ENCODE peak calls at places on chromosomes 7 and 10, in four cellular contexts. B, F, P and W are unnamed samples.

GRCh38 chr10:127947206-127947605 is 40.3 kb downstream of the PTPRE start:
- DNase-seq in B (no peak), F (no peak), P (no peak), W (no peak)

GRCh38 chr10:89395141-89395540 is 2.7 kb downstream of the IFIT1 start:
- DNase-seq in B (no peak), F (no peak), P (no peak), W (no peak)

GRCh38 chr7:88202278-88202677 is 17.6 kb downstream of the SRI start:
- DNase-seq in B (no peak), F (no peak), P (no peak), W (no peak)

GRCh38 chr7:105219771-105220160 is 169.0 kb downstream of the SRPK2 start:
- DNase-seq in B (no peak), F (no peak), P (no peak), W (no peak)

GRCh38 chr10:123494409-123494808 is 171.7 kb upstream of the GPR26 start:
- DNase-seq in B (no peak), F (no peak), P (no peak), W (no peak)

GRCh38 chr7:2818653-2819052 is 25.5 kb downstream of the GNA12 start:
- DNase-seq in B (no peak), F (no peak), P (no peak), W (no peak)

GRCh38 chr7:22240904-22241571 is 115.9 kb downstream of the RAPGEF5 start:
- DNase-seq in B (no peak), F (no peak), P (peak), W (no peak)

GRCh38 chr7:139731802-139732470 is 45.9 kb downstream of the HIPK2 start:
- DNase-seq in B (no peak), F (no peak), P (peak), W (no peak)

GRCh38 chr10:24456319-24456718 is 247.4 kb downstream of the KIAA1217 start:
- DNase-seq in B (no peak), F (no peak), P (no peak), W (no peak)

GRCh38 chr7:37371755-37372154 is 76.9 kb downstream of the ELMO1 start:
- DNase-seq in B (no peak), F (no peak), P (no peak), W (no peak)

GRCh38 chr7:157497367-157497743 is 160.6 kb downstream of the DNAJB6 start:
- DNase-seq in B (no peak), F (no peak), P (no peak), W (no peak)

GRCh38 chr10:62831346-62831745 is 15.2 kb upstream of the EGR2 start:
- DNase-seq in B (no peak), F (no peak), P (no peak), W (no peak)

GRCh38 chr10:100739516-100740368 is 5.6 kb upstream of the PAX2 start:
- DNase-seq in B (peak), F (no peak), P (peak), W (no peak)

GRCh38 chr7:46226860-46227259 is 305.8 kb upstream of the IGFBP3 start:
- DNase-seq in B (no peak), F (no peak), P (no peak), W (no peak)

GRCh38 chr10:133166504-133166827 is 6.4 kb downstream of the KNDC1 start:
- DNase-seq in B (no peak), F (no peak), P (no peak), W (no peak)

GRCh38 chr7:37320840-37321468 is 127.7 kb downstream of the ELMO1 start:
- DNase-seq in B (no peak), F (no peak), P (no peak), W (no peak)

GRCh38 chr10:13644866-13645265 is 58.1 kb downstream of the PRPF18 start:
- DNase-seq in B (no peak), F (no peak), P (no peak), W (no peak)

GRCh38 chr7:81527651-81528050 is 242.2 kb downstream of the HGF start:
- DNase-seq in B (no peak), F (no peak), P (peak), W (no peak)

GRCh38 chr7:91634485-91635177 is 245.9 kb downstream of the MTERF1 start:
- DNase-seq in B (no peak), F (no peak), P (no peak), W (no peak)
- TF ChIP-seq ELF4 in B (no peak), F (no peak), P (no peak), W (no peak)

GRCh38 chr7:117993377-117994003 is 120.2 kb upstream of the CTTNBP2 start:
- DNase-seq in B (peak), F (peak), P (peak), W (peak)
- TF ChIP-seq ELF4 in B (no peak), F (no peak), P (no peak), W (no peak)

DNA sequence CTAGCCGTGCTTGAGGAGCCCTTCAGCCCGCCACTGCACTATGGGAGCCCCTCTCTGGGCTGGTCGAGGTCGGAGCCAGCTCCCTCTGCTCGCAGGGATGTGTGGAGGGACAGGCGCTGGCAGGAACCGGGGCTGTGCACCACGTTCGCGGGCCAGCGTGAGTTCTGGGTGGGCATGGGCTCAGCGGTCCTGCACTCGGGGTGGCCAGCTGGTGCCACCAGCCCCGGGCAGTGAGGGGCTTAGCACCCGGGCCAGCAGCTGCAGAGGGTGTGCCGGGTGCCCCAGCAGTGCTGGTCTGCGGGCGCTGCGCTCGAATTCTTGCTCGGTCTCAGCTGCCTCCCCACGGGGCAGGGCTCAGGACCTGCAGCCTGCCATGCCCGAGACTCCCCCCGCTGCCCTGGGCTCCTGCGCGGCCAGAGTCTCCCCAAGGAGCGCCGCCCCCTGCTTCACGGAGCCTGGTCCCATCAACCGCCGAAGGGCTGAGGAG is 90.8 kb upstream of the NRG3 start:
- DNase-seq in B (no peak), F (no peak), P (no peak), W (no peak)
- TF ChIP-seq ELF4 in B (no peak), F (no peak), P (no peak), W (no peak)

GRCh38 chr10:19245889-19246841 is 197.6 kb downstream of the MALRD1 start:
- DNase-seq in B (no peak), F (no peak), P (no peak), W (no peak)
- TF ChIP-seq ELF4 in B (no peak), F (no peak), P (no peak), W (no peak)